ENCODE peak calls at places on chromosomes 16 and 17, in nine cellular contexts. M, E, B, C, Y, G, S, Q and I are unnamed samples. For H3K27me3, the result is how much of the 10 kb centered on the place peaks cover.

GRCh38 chr17:83124871-83125514 is 45.6 kb downstream of the METRNL start:
- DNase-seq in M (no peak), E (no peak), B (no peak), C (no peak), Y (no peak), G (peak), S (no peak), Q (peak), I (peak)

GRCh38 chr16:10087151-10087550 is 95.1 kb downstream of the GRIN2A start:
- DNase-seq in M (no peak), E (no peak), B (no peak), C (no peak), Y (no peak), G (no peak), S (no peak), Q (no peak), I (no peak)

GRCh38 chr17:42286411-42287295 is 1.6 kb upstream of the STAT5A start:
- DNase-seq in M (no peak), E (no peak), B (no peak), C (peak), Y (no peak), G (no peak), S (no peak), Q (peak), I (no peak)

GRCh38 chr17:42422412-42422957 is 571 bp downstream of the CAVIN1 start:
- DNase-seq in M (no peak), E (peak), B (no peak), C (no peak), Y (no peak), G (peak), S (no peak), Q (peak), I (no peak)

GRCh38 chr17:33124871-33125551 is 133.4 kb downstream of the SPACA3 start:
- DNase-seq in M (no peak), E (no peak), B (no peak), C (no peak), Y (no peak), G (no peak), S (no peak), Q (no peak), I (no peak)

GRCh38 chr16:75304521-75305363 is 53.3 kb upstream of the BCAR1 start:
- DNase-seq in M (peak), E (peak), B (no peak), C (peak), Y (peak), G (peak), S (no peak), Q (no peak), I (no peak)

GRCh38 chr16:4937782-4938682 is 1.1 kb upstream of the PPL start:
- DNase-seq in M (no peak), E (no peak), B (no peak), C (no peak), Y (no peak), G (no peak), S (no peak), Q (no peak), I (no peak)

GRCh38 chr16:73743665-73744496 is 552.7 kb upstream of the PSMD7 start:
- DNase-seq in M (no peak), E (no peak), B (peak), C (no peak), Y (peak), G (no peak), S (no peak), Q (peak), I (no peak)

GRCh38 chr17:75693500-75694481 is 26.7 kb downstream of the SAP30BP start:
- DNase-seq in M (peak), E (peak), B (peak), C (peak), Y (peak), G (peak), S (no peak), Q (peak), I (no peak)

GRCh38 chr16:84052071-84052622 is 9.6 kb upstream of the SLC38A8 start:
- DNase-seq in M (no peak), E (no peak), B (no peak), C (no peak), Y (no peak), G (peak), S (no peak), Q (peak), I (no peak)

DNA sequence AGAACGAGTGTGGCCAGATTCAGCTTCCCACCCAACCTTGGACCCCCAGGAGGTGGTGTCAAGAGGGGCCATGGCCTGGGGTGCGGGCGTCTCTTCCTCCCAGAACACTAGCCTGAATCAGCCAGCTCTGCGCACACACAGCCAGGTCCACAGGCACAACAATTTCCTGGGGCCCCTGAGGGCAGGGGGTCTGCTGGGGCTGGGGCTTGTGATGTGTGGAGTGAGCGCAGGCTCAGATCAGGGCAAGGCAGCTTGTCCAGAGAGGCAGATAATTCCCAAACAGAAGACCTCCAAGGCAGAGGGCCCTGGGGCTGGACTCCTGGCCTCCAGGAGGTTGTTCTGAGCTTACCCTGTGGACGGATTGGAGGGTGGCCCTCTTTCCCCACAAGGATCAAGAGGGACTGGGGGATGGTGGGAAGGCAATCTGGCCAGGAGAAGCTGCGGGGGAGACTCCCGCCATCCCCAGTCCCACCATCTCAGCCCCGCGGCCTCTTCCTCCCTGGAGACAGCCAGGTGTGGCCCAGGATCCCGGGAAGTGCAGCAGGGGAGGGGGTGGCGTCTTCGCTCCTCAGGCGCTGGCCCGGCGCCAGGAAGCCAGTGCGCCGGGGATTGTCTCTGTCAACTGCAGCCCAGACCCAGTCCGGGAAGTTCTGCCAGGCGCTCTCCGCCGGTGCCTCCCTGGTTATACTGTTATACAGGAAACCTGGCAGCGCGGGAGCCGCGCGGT is 52.0 kb upstream of the AMZ2 start:
- DNase-seq in M (no peak), E (no peak), B (no peak), C (peak), Y (no peak), G (peak), S (no peak), Q (peak), I (no peak)
- H3K27me3 ChIP-seq in M (under half), E (half or more), B (half or more), C (half or more), Y (half or more), G (under half), S (half or more), Q (under half), I (half or more)

GRCh38 chr16:51821527-51821926 is 670.5 kb upstream of the SALL1 start:
- DNase-seq in M (no peak), E (no peak), B (no peak), C (no peak), Y (no peak), G (no peak), S (no peak), Q (no peak), I (no peak)
- H3K27me3 ChIP-seq in M (under half), E (under half), B (under half), C (under half), Y (under half), G (under half), S (under half), Q (under half), I (under half)

DNA sequence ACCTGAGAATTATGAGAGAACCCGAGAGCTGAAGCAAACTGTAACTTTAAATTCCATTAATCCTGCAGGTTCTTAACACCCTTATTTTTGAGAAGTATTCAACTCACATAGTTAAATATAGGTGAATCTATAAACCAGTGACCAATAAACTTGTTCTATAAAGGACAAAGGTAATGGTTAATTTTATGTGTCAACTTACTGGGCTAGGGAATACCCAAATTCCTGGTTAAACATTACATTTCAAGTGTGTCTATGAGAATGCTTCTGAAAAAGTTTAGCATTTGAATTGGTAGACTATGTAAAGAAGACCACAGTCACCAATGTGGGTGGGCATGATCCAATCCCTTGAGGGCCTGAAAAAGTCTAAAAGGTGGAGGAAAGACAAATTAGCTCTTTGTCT is 99.1 kb downstream of the KCNJ2 start:
- DNase-seq in M (no peak), E (no peak), B (no peak), C (no peak), Y (no peak), G (no peak), S (no peak), Q (no peak), I (no peak)
- H3K27me3 ChIP-seq in M (under half), E (under half), B (under half), C (under half), Y (under half), G (under half), S (under half), Q (under half), I (under half)

GRCh38 chr16:1099224-1100083 is 3.4 kb upstream of the C1QTNF8 start:
- DNase-seq in M (no peak), E (no peak), B (no peak), C (no peak), Y (no peak), G (no peak), S (no peak), Q (no peak), I (no peak)

GRCh38 chr16:1097156-1097555 is 1.1 kb upstream of the C1QTNF8 start:
- DNase-seq in M (no peak), E (no peak), B (no peak), C (no peak), Y (no peak), G (no peak), S (no peak), Q (no peak), I (no peak)

GRCh38 chr16:1100084-1100800 is 4.2 kb upstream of the C1QTNF8 start:
- DNase-seq in M (no peak), E (no peak), B (no peak), C (no peak), Y (no peak), G (no peak), S (no peak), Q (no peak), I (no peak)

GRCh38 chr16:1097800-1098199 is 1.8 kb upstream of the C1QTNF8 start:
- DNase-seq in M (no peak), E (no peak), B (no peak), C (peak), Y (no peak), G (no peak), S (no peak), Q (no peak), I (no peak)

GRCh38 chr16:1098266-1098991 is 2.4 kb upstream of the C1QTNF8 start:
- DNase-seq in M (no peak), E (no peak), B (no peak), C (peak), Y (no peak), G (no peak), S (no peak), Q (no peak), I (no peak)
- H3K27me3 ChIP-seq in M (under half), E (under half), B (under half), C (half or more), Y (under half), G (under half), S (under half), Q (under half), I (under half)

GRCh38 chr17:61834610-61835009 is 28.7 kb downstream of the BRIP1 start:
- DNase-seq in M (no peak), E (no peak), B (no peak), C (no peak), Y (no peak), G (no peak), S (no peak), Q (no peak), I (no peak)
- H3K27me3 ChIP-seq in M (under half), E (under half), B (under half), C (under half), Y (under half), G (under half), S (under half), Q (under half), I (under half)

DNA sequence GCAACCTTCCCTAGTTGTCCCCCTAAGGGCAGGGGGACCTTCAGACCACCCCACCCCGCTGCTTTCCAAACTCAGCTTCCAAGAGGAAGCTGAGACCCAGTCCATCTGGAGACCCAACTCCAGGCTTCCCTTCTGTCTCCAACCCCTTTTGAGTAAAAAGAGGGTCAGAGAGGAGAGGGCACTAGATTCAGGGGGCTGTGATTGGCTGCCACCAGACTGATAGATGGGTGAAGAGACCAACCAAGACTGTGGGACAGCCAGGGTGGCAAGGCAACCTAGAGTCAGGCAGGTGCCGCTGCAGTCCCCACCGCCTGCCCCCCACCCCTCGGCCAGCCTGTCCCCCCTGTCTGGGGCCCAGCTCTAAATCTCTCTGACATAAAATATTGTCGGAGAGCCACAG is 92.5 kb downstream of the SDK2 start:
- DNase-seq in M (peak), E (no peak), B (no peak), C (no peak), Y (peak), G (no peak), S (no peak), Q (peak), I (no peak)
- H3K27me3 ChIP-seq in M (under half), E (under half), B (under half), C (under half), Y (under half), G (under half), S (under half), Q (under half), I (under half)